ENCODE peak calls at places on chromosome 1, in seven cellular contexts. W is RWPE1; I is IMR-90; O is stimulated activated CD8-positive, alpha-beta memory T cell treated with anti-CD3 and anti-CD28 coated beads, Interleukin-15, amount 100 ng/mL, for 24 hours; M is ovary; V is neural progenitor cell; D is activated CD8-positive, alpha-beta memory T cell treated with anti-CD3 and anti-CD28 coated beads, Interleukin-2, amount 50 U/mL, for 4 hours. X is an unnamed sample.

GRCh38 chr1:98660941-98661543 is 479 bp upstream of the SNX7 start:
- DNase-seq in W (no peak), I (peak; percentile 2), O (no peak), M (no peak), V (no peak), D (no peak), X (no peak)

GRCh38 chr1:183893561-183894289 is 88.8 kb downstream of the RGL1 start:
- DNase-seq in W (no peak), I (no peak), O (no peak), M (no peak), V (no peak), D (no peak), X (no peak)

GRCh38 chr1:75672528-75673393 is 51.7 kb upstream of the ACADM start:
- DNase-seq in W (peak; percentile 62), I (peak; percentile 83), O (no peak), M (no peak), V (peak; percentile 19), D (no peak), X (no peak)

GRCh38 chr1:244614113-244614836 is 38.7 kb upstream of the DESI2 start:
- DNase-seq in W (no peak), I (no peak), O (no peak), M (no peak), V (no peak), D (no peak), X (no peak)

GRCh38 chr1:15788624-15789301 is 18.7 kb downstream of the UQCRHL start:
- DNase-seq in W (peak; percentile 46), I (peak; percentile 75), O (no peak), M (no peak), V (no peak), D (no peak), X (no peak)

GRCh38 chr1:165632491-165632890 is 1.5 kb downstream of the MGST3 start:
- DNase-seq in W (no peak), I (peak; percentile 4), O (no peak), M (no peak), V (peak; percentile 46), D (no peak), X (no peak)

GRCh38 chr1:71427066-71427465 is 346.2 kb upstream of the ZRANB2 start:
- DNase-seq in W (no peak), I (no peak), O (no peak), M (no peak), V (no peak), D (no peak), X (no peak)

GRCh38 chr1:2528016-2528415 is 1.6 kb upstream of the PANK4 start:
- DNase-seq in W (no peak), I (no peak), O (no peak), M (no peak), V (no peak), D (no peak), X (no peak)

GRCh38 chr1:205191617-205192016 is 19.9 kb downstream of the DSTYK start:
- DNase-seq in W (no peak), I (no peak), O (no peak), M (no peak), V (peak; percentile 47), D (no peak), X (no peak)

GRCh38 chr1:221777434-221778072 is 35.7 kb upstream of the DUSP10 start:
- DNase-seq in W (no peak), I (no peak), O (no peak), M (no peak), V (no peak), D (peak; percentile 24), X (peak; percentile 41)

GRCh38 chr1:248822148-248823032 is 3.3 kb downstream of the SH3BP5L start:
- DNase-seq in W (no peak), I (no peak), O (no peak), M (no peak), V (no peak), D (no peak), X (peak; percentile 31)

GRCh38 chr1:234149217-234149616 is 224.0 kb upstream of the COA6 start:
- DNase-seq in W (no peak), I (peak; percentile 75), O (no peak), M (no peak), V (no peak), D (no peak), X (no peak)

GRCh38 chr1:212915245-212916091 is 34.9 kb upstream of the VASH2 start:
- DNase-seq in W (no peak), I (peak; percentile 87), O (no peak), M (peak; percentile 19), V (peak; percentile 36), D (no peak), X (no peak)

GRCh38 chr1:84077476-84078107 is 66.5 kb upstream of the PRKACB start:
- DNase-seq in W (peak; percentile 60), I (peak; percentile 64), O (peak; percentile 63), M (peak; percentile 65), V (peak; percentile 94), D (peak; percentile 82), X (no peak)

GRCh38 chr1:22508329-22508728 is 55.0 kb upstream of the EPHA8 start:
- DNase-seq in W (no peak), I (peak; percentile 30), O (no peak), M (no peak), V (no peak), D (no peak), X (no peak)

GRCh38 chr1:38541223-38541622 is 318.3 kb downstream of the RRAGC start:
- DNase-seq in W (no peak), I (no peak), O (no peak), M (no peak), V (no peak), D (no peak), X (no peak)

GRCh38 chr1:78721136-78721535 is 71.5 kb downstream of the IFI44 start:
- DNase-seq in W (no peak), I (no peak), O (no peak), M (no peak), V (no peak), D (no peak), X (no peak)

GRCh38 chr1:235067396-235068154 is 61.1 kb downstream of the TOMM20 start:
- DNase-seq in W (peak; percentile 88), I (peak; percentile 99), O (no peak), M (no peak), V (no peak), D (peak; percentile 30), X (no peak)

GRCh38 chr1:84619383-84620093 is 45.3 kb upstream of the CTBS start:
- DNase-seq in W (peak; percentile 81), I (peak; percentile 81), O (no peak), M (no peak), V (no peak), D (peak; percentile 50), X (no peak)

GRCh38 chr1:234674218-234674815 is 64.3 kb upstream of the IRF2BP2 start:
- DNase-seq in W (no peak), I (no peak), O (no peak), M (no peak), V (no peak), D (no peak), X (no peak)

GRCh38 chr1:96090134-96090533 is 631.5 kb upstream of the PTBP2 start:
- DNase-seq in W (no peak), I (no peak), O (no peak), M (no peak), V (no peak), D (no peak), X (no peak)

GRCh38 chr1:41532206-41532975 is 47.9 kb upstream of the EDN2 start:
- DNase-seq in W (no peak), I (no peak), O (no peak), M (no peak), V (no peak), D (peak; percentile 8), X (no peak)

X was measured in SIG-M5.